ENCODE peak calls at places on chromosomes 13 and 19, in four cellular contexts. G, U, M and Q are unnamed samples.

GRCh38 chr13:50208826-50209335 is 193.6 kb downstream of the KCNRG start:
- DNase-seq in G (peak; percentile 67), U (no peak), M (peak; percentile 96), Q (peak; percentile 14)

GRCh38 chr19:18091217-18091608 is 4.5 kb upstream of the IL12RB1 start:
- DNase-seq in G (no peak), U (no peak), M (no peak), Q (no peak)

GRCh38 chr19:10701955-10702307 is 692 bp downstream of the QTRT1 start:
- DNase-seq in M (no peak), G (no peak), U (no peak), Q (no peak)

GRCh38 chr19:32642771-32643170 is 32.2 kb downstream of the ANKRD27 start:
- DNase-seq in M (no peak), G (no peak), U (no peak), Q (no peak)

GRCh38 chr19:43504426-43505185 is at the start of gene PHLDB3:
- DNase-seq in G (no peak), U (peak; percentile 34), M (no peak), Q (peak; percentile 62)

GRCh38 chr13:40187836-40188591 is 478.4 kb downstream of the FOXO1 start:
- DNase-seq in U (no peak), G (no peak), M (peak; percentile 39), Q (no peak)

GRCh38 chr13:71613347-71613746 is 253.7 kb downstream of the DACH1 start:
- DNase-seq in G (no peak), U (no peak), M (no peak), Q (no peak)

GRCh38 chr13:109743706-109744453 is 42.5 kb downstream of the IRS2 start:
- DNase-seq in U (no peak), G (no peak), M (peak; percentile 67), Q (peak; percentile 84)

GRCh38 chr13:38348890-38349289 is 761 bp upstream of the UFM1 start:
- DNase-seq in U (no peak), G (peak; percentile 20), M (peak; percentile 48), Q (no peak)

GRCh38 chr19:18771328-18772242 is 19.5 kb downstream of the COMP start:
- DNase-seq in M (no peak), U (no peak), G (no peak), Q (no peak)

GRCh38 chr13:29496241-29496712 is 99.2 kb downstream of the SLC7A1 start:
- DNase-seq in U (no peak), M (no peak), G (no peak), Q (no peak)

GRCh38 chr13:26920614-26921355 is 160.2 kb upstream of the GPR12 start:
- DNase-seq in M (no peak), U (no peak), G (no peak), Q (no peak)

GRCh38 chr13:106629068-106629712 is 61.3 kb upstream of the ARGLU1 start:
- DNase-seq in M (no peak), G (no peak), U (no peak), Q (no peak)

GRCh38 chr13:114105351-114106225 is 26.8 kb downstream of the RASA3 start:
- DNase-seq in M (no peak), G (no peak), U (no peak), Q (no peak)

GRCh38 chr19:58350871-58351557 is 2.3 kb downstream of the A1BG start:
- DNase-seq in G (no peak), U (no peak), M (no peak), Q (no peak)

GRCh38 chr13:80921556-80921955 is 580.6 kb upstream of the SPRY2 start:
- DNase-seq in G (no peak), U (no peak), M (peak; percentile 5), Q (no peak)

GRCh38 chr19:51450730-51451307 is 7.4 kb downstream of the SIGLEC8 start:
- DNase-seq in M (no peak), U (no peak), G (no peak), Q (no peak)

GRCh38 chr19:31533114-31533513 is 183.9 kb upstream of the TSHZ3 start:
- DNase-seq in U (no peak), G (no peak), M (no peak), Q (no peak)

GRCh38 chr13:77028202-77028601 is 1.2 kb upstream of the FBXL3 start:
- DNase-seq in M (peak; percentile 34), U (no peak), G (no peak), Q (no peak)

GRCh38 chr19:29001006-29001921 is 211.7 kb downstream of the UQCRFS1 start:
- DNase-seq in G (no peak), M (no peak), U (no peak), Q (no peak)

GRCh38 chr19:5341448-5341820 is 822 bp upstream of the PTPRS start:
- DNase-seq in U (no peak), G (no peak), M (no peak), Q (no peak)

GRCh38 chr13:101499406-101499805 is 46.9 kb downstream of the ITGBL1 start:
- DNase-seq in U (no peak), G (no peak), M (peak; percentile 29), Q (no peak)

GRCh38 chr13:94411747-94412146 is 67.7 kb downstream of the DCT start:
- DNase-seq in G (no peak), U (no peak), M (no peak), Q (no peak)

GRCh38 chr19:32566246-32566830 is 14.7 kb upstream of the PDCD5 start:
- DNase-seq in U (no peak), G (no peak), M (no peak), Q (no peak)

GRCh38 chr13:47661076-47661475 is 340.0 kb downstream of the SUCLA2 start:
- DNase-seq in G (no peak), U (no peak), M (peak; percentile 83), Q (no peak)

GRCh38 chr13:93535256-93535655 is 308.6 kb downstream of the GPC6 start:
- DNase-seq in M (peak; percentile 49), G (peak; percentile 35), U (no peak), Q (peak; percentile 6)

GRCh38 chr13:49980266-49980665 is 16.6 kb upstream of the TRIM13 start:
- DNase-seq in U (no peak), M (no peak), G (no peak), Q (no peak)

GRCh38 chr13:46662690-46663089 is 109.7 kb downstream of the LRCH1 start:
- DNase-seq in M (no peak), U (no peak), G (no peak), Q (no peak)

GRCh38 chr13:28744656-28745055 is 25.9 kb upstream of the SLC46A3 start:
- DNase-seq in U (no peak), M (no peak), G (no peak), Q (no peak)